ENCODE peak calls at places on chromosome 16, in eight cellular contexts. O is NCI-H1694; K is effector memory CD4-positive, alpha-beta T cell; Q is globus pallidus; Y is NCI-H1105; J is lower lobe of right lung; X is stimulated activated CD4-positive, alpha-beta T cell treated with anti-CD3 and anti-CD28 coated beads, Interleukin-1b, Interleukin-23, amount 100 ng/mL, for 1 hour; U is CD8-positive, alpha-beta memory T cell. I is an unnamed sample.

GRCh38 chr16:528111-529011 is 849 bp downstream of the CAPN15 start:
- DNase-seq in K (no peak), J (no peak), O (no peak), U (no peak), Q (no peak), X (no peak), Y (no peak), I (no peak)

GRCh38 chr16:80994451-80994850 is 12.2 kb downstream of the CMC2 start:
- DNase-seq in Y (no peak), U (no peak), K (no peak), O (no peak), Q (no peak), X (no peak), J (no peak), I (no peak)

GRCh38 chr16:78485188-78485898 is 385.9 kb downstream of the WWOX start:
- DNase-seq in J (no peak), Q (no peak), O (no peak), X (no peak), U (no peak), K (no peak), Y (no peak), I (no peak)

GRCh38 chr16:48164907-48165715 is 9.3 kb upstream of the ABCC12 start:
- DNase-seq in K (peak), U (peak), J (peak), X (peak), Y (peak), Q (peak), O (no peak), I (peak)

GRCh38 chr16:66850115-66850815 is 6.1 kb downstream of the CA7 start:
- DNase-seq in O (no peak), X (no peak), U (no peak), Y (no peak), J (no peak), Q (no peak), K (no peak), I (no peak)

GRCh38 chr16:87954826-87955225 is 3.6 kb downstream of the BANP start:
- DNase-seq in J (peak), X (no peak), O (no peak), Q (no peak), Y (no peak), U (no peak), K (no peak), I (no peak)

GRCh38 chr16:1613728-1614225 is 1.6 kb downstream of the CRAMP1 start:
- DNase-seq in K (no peak), U (no peak), O (no peak), Y (no peak), J (no peak), X (no peak), Q (no peak), I (peak)

GRCh38 chr16:50260206-50261159 is 5.9 kb upstream of the ADCY7 start:
- DNase-seq in Y (no peak), U (peak), K (no peak), Q (no peak), X (no peak), O (no peak), J (no peak), I (no peak)

GRCh38 chr16:89861648-89862047 is 11.7 kb upstream of the TCF25 start:
- DNase-seq in Y (no peak), X (no peak), O (no peak), Q (no peak), K (no peak), J (no peak), U (no peak), I (no peak)

GRCh38 chr16:75481475-75481874 is 13.8 kb downstream of the CHST6 start:
- DNase-seq in K (no peak), J (no peak), U (no peak), Q (no peak), Y (no peak), O (no peak), X (no peak), I (no peak)

GRCh38 chr16:28202147-28202746 is 9.5 kb downstream of the XPO6 start:
- DNase-seq in J (no peak), K (no peak), Y (no peak), X (no peak), U (no peak), Q (no peak), O (no peak), I (no peak)

GRCh38 chr16:19071811-19072777 is 4.7 kb downstream of the COQ7 start:
- DNase-seq in Q (peak), O (peak), X (peak), Y (no peak), U (peak), J (peak), K (peak), I (peak)

GRCh38 chr16:23901178-23902131 is 65.7 kb downstream of the PRKCB start:
- DNase-seq in U (no peak), Y (no peak), K (no peak), Q (no peak), O (no peak), J (no peak), X (no peak), I (no peak)

GRCh38 chr16:54687043-54687655 is 243.5 kb upstream of the IRX5 start:
- DNase-seq in Y (no peak), O (no peak), U (no peak), K (no peak), Q (no peak), J (no peak), X (no peak), I (no peak)

GRCh38 chr16:50501986-50502615 is 46.1 kb upstream of the NKD1 start:
- DNase-seq in Q (no peak), U (no peak), Y (no peak), J (no peak), O (no peak), K (no peak), X (no peak), I (no peak)

I was measured in germinal center.